ENCODE peak calls at places on chromosomes 13 and 19, in ten cellular contexts. One of them, this sample, is unnamed.

GRCh38 chr13:20173121-20173746 is 12.4 kb upstream of the GJA3 start:
- DNase-seq in neural progenitor cell: no peak
- DNase-seq in adipocyte: no peak
- DNase-seq in Panc1: no peak
- DNase-seq in right lobe of liver: no peak
- DNase-seq in MCF 10A: no peak
- DNase-seq in psoas muscle: no peak
- DNase-seq in fibroblast of the aortic adventitia: peak; percentile 40
- DNase-seq in islet precursor cell: no peak
- DNase-seq in stimulated activated CD8-positive, alpha-beta memory T cell treated with anti-CD3 and anti-CD28 coated beads, Interleukin-2, amount 100 ng/mL, for 1 hour: no peak
- DNase-seq in this sample: no peak

GRCh38 chr19:51690359-51691121 is 2.6 kb upstream of the SPACA6 start:
- DNase-seq in stimulated activated CD8-positive, alpha-beta memory T cell treated with anti-CD3 and anti-CD28 coated beads, Interleukin-2, amount 100 ng/mL, for 1 hour: no peak
- DNase-seq in MCF 10A: peak; percentile 76
- DNase-seq in adipocyte: peak; percentile 90
- DNase-seq in psoas muscle: peak; percentile 69
- DNase-seq in Panc1: no peak
- DNase-seq in fibroblast of the aortic adventitia: peak; percentile 72
- DNase-seq in neural progenitor cell: peak; percentile 87
- DNase-seq in right lobe of liver: peak; percentile 60
- DNase-seq in islet precursor cell: peak; percentile 94
- DNase-seq in this sample: no peak

GRCh38 chr19:34731964-34732363 is 2.1 kb upstream of the ZNF181 start:
- DNase-seq in Panc1: no peak
- DNase-seq in neural progenitor cell: no peak
- DNase-seq in psoas muscle: no peak
- DNase-seq in stimulated activated CD8-positive, alpha-beta memory T cell treated with anti-CD3 and anti-CD28 coated beads, Interleukin-2, amount 100 ng/mL, for 1 hour: no peak
- DNase-seq in islet precursor cell: no peak
- DNase-seq in MCF 10A: no peak
- DNase-seq in adipocyte: no peak
- DNase-seq in fibroblast of the aortic adventitia: no peak
- DNase-seq in right lobe of liver: no peak
- DNase-seq in this sample: no peak

GRCh38 chr19:49071860-49072547 is 495 bp downstream of the KCNA7 start:
- DNase-seq in stimulated activated CD8-positive, alpha-beta memory T cell treated with anti-CD3 and anti-CD28 coated beads, Interleukin-2, amount 100 ng/mL, for 1 hour: no peak
- DNase-seq in islet precursor cell: peak; percentile 79
- DNase-seq in adipocyte: no peak
- DNase-seq in Panc1: no peak
- DNase-seq in MCF 10A: no peak
- DNase-seq in neural progenitor cell: peak; percentile 83
- DNase-seq in right lobe of liver: no peak
- DNase-seq in fibroblast of the aortic adventitia: no peak
- DNase-seq in psoas muscle: peak; percentile 37
- DNase-seq in this sample: no peak

GRCh38 chr19:2081873-2082810 is 14.0 kb downstream of the MOB3A start:
- DNase-seq in neural progenitor cell: no peak
- DNase-seq in Panc1: no peak
- DNase-seq in MCF 10A: no peak
- DNase-seq in right lobe of liver: no peak
- DNase-seq in fibroblast of the aortic adventitia: no peak
- DNase-seq in islet precursor cell: no peak
- DNase-seq in stimulated activated CD8-positive, alpha-beta memory T cell treated with anti-CD3 and anti-CD28 coated beads, Interleukin-2, amount 100 ng/mL, for 1 hour: no peak
- DNase-seq in psoas muscle: no peak
- DNase-seq in adipocyte: no peak
- DNase-seq in this sample: no peak

GRCh38 chr13:27450921-27451461 is 627 bp upstream of the MTIF3 start:
- DNase-seq in neural progenitor cell: peak; percentile 58
- DNase-seq in adipocyte: peak; percentile 57
- DNase-seq in psoas muscle: peak; percentile 38
- DNase-seq in stimulated activated CD8-positive, alpha-beta memory T cell treated with anti-CD3 and anti-CD28 coated beads, Interleukin-2, amount 100 ng/mL, for 1 hour: peak; percentile 21
- DNase-seq in Panc1: no peak
- DNase-seq in islet precursor cell: peak; percentile 57
- DNase-seq in right lobe of liver: peak; percentile 53
- DNase-seq in fibroblast of the aortic adventitia: peak; percentile 50
- DNase-seq in MCF 10A: peak; percentile 61
- DNase-seq in this sample: no peak

GRCh38 chr19:55333870-55334269 is 5.8 kb upstream of the KMT5C start:
- DNase-seq in adipocyte: no peak
- DNase-seq in MCF 10A: no peak
- DNase-seq in islet precursor cell: peak; percentile 50
- DNase-seq in neural progenitor cell: no peak
- DNase-seq in psoas muscle: no peak
- DNase-seq in fibroblast of the aortic adventitia: no peak
- DNase-seq in Panc1: no peak
- DNase-seq in stimulated activated CD8-positive, alpha-beta memory T cell treated with anti-CD3 and anti-CD28 coated beads, Interleukin-2, amount 100 ng/mL, for 1 hour: no peak
- DNase-seq in right lobe of liver: no peak
- DNase-seq in this sample: no peak

GRCh38 chr19:8028951-8029491 is 23.5 kb upstream of the CCL25 start:
- DNase-seq in psoas muscle: no peak
- DNase-seq in stimulated activated CD8-positive, alpha-beta memory T cell treated with anti-CD3 and anti-CD28 coated beads, Interleukin-2, amount 100 ng/mL, for 1 hour: no peak
- DNase-seq in adipocyte: peak; percentile 28
- DNase-seq in neural progenitor cell: peak; percentile 98
- DNase-seq in right lobe of liver: no peak
- DNase-seq in MCF 10A: no peak
- DNase-seq in Panc1: no peak
- DNase-seq in islet precursor cell: peak; percentile 96
- DNase-seq in fibroblast of the aortic adventitia: peak; percentile 19
- DNase-seq in this sample: no peak

GRCh38 chr19:49875801-49876421 is 1.2 kb downstream of the AKT1S1 start:
- DNase-seq in neural progenitor cell: peak; percentile 83
- DNase-seq in right lobe of liver: peak; percentile 73
- DNase-seq in psoas muscle: peak; percentile 64
- DNase-seq in islet precursor cell: no peak
- DNase-seq in fibroblast of the aortic adventitia: peak; percentile 49
- DNase-seq in adipocyte: peak; percentile 75
- DNase-seq in stimulated activated CD8-positive, alpha-beta memory T cell treated with anti-CD3 and anti-CD28 coated beads, Interleukin-2, amount 100 ng/mL, for 1 hour: no peak
- DNase-seq in MCF 10A: no peak
- DNase-seq in Panc1: no peak
- DNase-seq in this sample: no peak

GRCh38 chr13:57665471-57665870 is 33.9 kb downstream of the PCDH17 start:
- DNase-seq in neural progenitor cell: no peak
- DNase-seq in islet precursor cell: no peak
- DNase-seq in psoas muscle: no peak
- DNase-seq in MCF 10A: no peak
- DNase-seq in stimulated activated CD8-positive, alpha-beta memory T cell treated with anti-CD3 and anti-CD28 coated beads, Interleukin-2, amount 100 ng/mL, for 1 hour: no peak
- DNase-seq in right lobe of liver: no peak
- DNase-seq in fibroblast of the aortic adventitia: no peak
- DNase-seq in adipocyte: no peak
- DNase-seq in Panc1: no peak
- DNase-seq in this sample: no peak

GRCh38 chr13:109348514-109349340 is 437.7 kb downstream of the IRS2 start:
- DNase-seq in neural progenitor cell: no peak
- DNase-seq in MCF 10A: peak; percentile 16
- DNase-seq in adipocyte: peak; percentile 11
- DNase-seq in islet precursor cell: no peak
- DNase-seq in fibroblast of the aortic adventitia: peak; percentile 6
- DNase-seq in psoas muscle: no peak
- DNase-seq in Panc1: no peak
- DNase-seq in stimulated activated CD8-positive, alpha-beta memory T cell treated with anti-CD3 and anti-CD28 coated beads, Interleukin-2, amount 100 ng/mL, for 1 hour: no peak
- DNase-seq in right lobe of liver: no peak
- DNase-seq in this sample: no peak

GRCh38 chr19:56477429-56478338 is 539 bp upstream of the ZNF667 start:
- DNase-seq in islet precursor cell: peak; percentile 94
- DNase-seq in Panc1: no peak
- DNase-seq in psoas muscle: peak; percentile 94
- DNase-seq in right lobe of liver: peak; percentile 81
- DNase-seq in fibroblast of the aortic adventitia: peak; percentile 89
- DNase-seq in adipocyte: peak; percentile 98
- DNase-seq in neural progenitor cell: peak; percentile 90
- DNase-seq in stimulated activated CD8-positive, alpha-beta memory T cell treated with anti-CD3 and anti-CD28 coated beads, Interleukin-2, amount 100 ng/mL, for 1 hour: peak; percentile 34
- DNase-seq in MCF 10A: no peak
- DNase-seq in this sample: no peak

GRCh38 chr13:37481005-37481857 is 117.3 kb downstream of the POSTN start:
- DNase-seq in Panc1: no peak
- DNase-seq in neural progenitor cell: no peak
- DNase-seq in adipocyte: no peak
- DNase-seq in MCF 10A: no peak
- DNase-seq in islet precursor cell: peak; percentile 60
- DNase-seq in fibroblast of the aortic adventitia: peak; percentile 81
- DNase-seq in psoas muscle: no peak
- DNase-seq in right lobe of liver: no peak
- DNase-seq in stimulated activated CD8-positive, alpha-beta memory T cell treated with anti-CD3 and anti-CD28 coated beads, Interleukin-2, amount 100 ng/mL, for 1 hour: no peak
- DNase-seq in this sample: no peak

GRCh38 chr19:56091751-56092546 is 29.1 kb downstream of the ZNF787 start:
- DNase-seq in right lobe of liver: peak; percentile 18
- DNase-seq in neural progenitor cell: no peak
- DNase-seq in adipocyte: no peak
- DNase-seq in fibroblast of the aortic adventitia: no peak
- DNase-seq in Panc1: no peak
- DNase-seq in islet precursor cell: no peak
- DNase-seq in stimulated activated CD8-positive, alpha-beta memory T cell treated with anti-CD3 and anti-CD28 coated beads, Interleukin-2, amount 100 ng/mL, for 1 hour: no peak
- DNase-seq in psoas muscle: no peak
- DNase-seq in MCF 10A: peak; percentile 82
- DNase-seq in this sample: peak; percentile 10

GRCh38 chr19:48487944-48488343 is 18.8 kb downstream of the CYTH2 start:
- DNase-seq in Panc1: peak; percentile 81
- DNase-seq in adipocyte: peak; percentile 91
- DNase-seq in islet precursor cell: no peak
- DNase-seq in psoas muscle: peak; percentile 76
- DNase-seq in neural progenitor cell: no peak
- DNase-seq in stimulated activated CD8-positive, alpha-beta memory T cell treated with anti-CD3 and anti-CD28 coated beads, Interleukin-2, amount 100 ng/mL, for 1 hour: no peak
- DNase-seq in MCF 10A: peak; percentile 97
- DNase-seq in fibroblast of the aortic adventitia: peak; percentile 80
- DNase-seq in right lobe of liver: peak; percentile 84
- DNase-seq in this sample: peak; percentile 90

GRCh38 chr19:55581145-55581827 is 638 bp upstream of the ZNF579 start:
- DNase-seq in stimulated activated CD8-positive, alpha-beta memory T cell treated with anti-CD3 and anti-CD28 coated beads, Interleukin-2, amount 100 ng/mL, for 1 hour: no peak
- DNase-seq in islet precursor cell: no peak
- DNase-seq in neural progenitor cell: peak; percentile 49
- DNase-seq in Panc1: no peak
- DNase-seq in MCF 10A: peak; percentile 17
- DNase-seq in fibroblast of the aortic adventitia: no peak
- DNase-seq in adipocyte: no peak
- DNase-seq in right lobe of liver: no peak
- DNase-seq in psoas muscle: no peak
- DNase-seq in this sample: no peak

GRCh38 chr13:101955764-101956163 is 446.1 kb downstream of the FGF14 start:
- DNase-seq in Panc1: no peak
- DNase-seq in right lobe of liver: no peak
- DNase-seq in neural progenitor cell: no peak
- DNase-seq in fibroblast of the aortic adventitia: no peak
- DNase-seq in psoas muscle: no peak
- DNase-seq in islet precursor cell: no peak
- DNase-seq in stimulated activated CD8-positive, alpha-beta memory T cell treated with anti-CD3 and anti-CD28 coated beads, Interleukin-2, amount 100 ng/mL, for 1 hour: no peak
- DNase-seq in adipocyte: no peak
- DNase-seq in MCF 10A: no peak
- DNase-seq in this sample: no peak

GRCh38 chr13:98889419-98890079 is 88.3 kb downstream of the DOCK9 start:
- DNase-seq in psoas muscle: no peak
- DNase-seq in right lobe of liver: no peak
- DNase-seq in islet precursor cell: no peak
- DNase-seq in neural progenitor cell: no peak
- DNase-seq in Panc1: no peak
- DNase-seq in adipocyte: no peak
- DNase-seq in MCF 10A: no peak
- DNase-seq in stimulated activated CD8-positive, alpha-beta memory T cell treated with anti-CD3 and anti-CD28 coated beads, Interleukin-2, amount 100 ng/mL, for 1 hour: no peak
- DNase-seq in fibroblast of the aortic adventitia: no peak
- DNase-seq in this sample: no peak

GRCh38 chr19:3483226-3483628 is at the start of gene SMIM44:
- DNase-seq in MCF 10A: no peak
- DNase-seq in neural progenitor cell: no peak
- DNase-seq in fibroblast of the aortic adventitia: no peak
- DNase-seq in adipocyte: no peak
- DNase-seq in psoas muscle: no peak
- DNase-seq in islet precursor cell: no peak
- DNase-seq in right lobe of liver: no peak
- DNase-seq in stimulated activated CD8-positive, alpha-beta memory T cell treated with anti-CD3 and anti-CD28 coated beads, Interleukin-2, amount 100 ng/mL, for 1 hour: no peak
- DNase-seq in Panc1: no peak
- DNase-seq in this sample: no peak

GRCh38 chr19:31572671-31573298 is 223.5 kb upstream of the TSHZ3 start:
- DNase-seq in islet precursor cell: peak; percentile 54
- DNase-seq in right lobe of liver: no peak
- DNase-seq in stimulated activated CD8-positive, alpha-beta memory T cell treated with anti-CD3 and anti-CD28 coated beads, Interleukin-2, amount 100 ng/mL, for 1 hour: no peak
- DNase-seq in psoas muscle: no peak
- DNase-seq in neural progenitor cell: peak; percentile 23
- DNase-seq in fibroblast of the aortic adventitia: no peak
- DNase-seq in adipocyte: no peak
- DNase-seq in MCF 10A: no peak
- DNase-seq in Panc1: no peak
- DNase-seq in this sample: no peak

GRCh38 chr19:50925734-50926133 is 14.5 kb upstream of the KLK4 start:
- DNase-seq in right lobe of liver: no peak
- DNase-seq in Panc1: no peak
- DNase-seq in neural progenitor cell: no peak
- DNase-seq in stimulated activated CD8-positive, alpha-beta memory T cell treated with anti-CD3 and anti-CD28 coated beads, Interleukin-2, amount 100 ng/mL, for 1 hour: no peak
- DNase-seq in islet precursor cell: no peak
- DNase-seq in fibroblast of the aortic adventitia: peak; percentile 16
- DNase-seq in adipocyte: no peak
- DNase-seq in psoas muscle: no peak
- DNase-seq in MCF 10A: no peak
- DNase-seq in this sample: no peak

GRCh38 chr13:101146101-101146898 is 270.0 kb downstream of the NALCN start:
- DNase-seq in islet precursor cell: no peak
- DNase-seq in Panc1: no peak
- DNase-seq in stimulated activated CD8-positive, alpha-beta memory T cell treated with anti-CD3 and anti-CD28 coated beads, Interleukin-2, amount 100 ng/mL, for 1 hour: no peak
- DNase-seq in MCF 10A: no peak
- DNase-seq in fibroblast of the aortic adventitia: no peak
- DNase-seq in neural progenitor cell: no peak
- DNase-seq in right lobe of liver: no peak
- DNase-seq in adipocyte: no peak
- DNase-seq in psoas muscle: no peak
- DNase-seq in this sample: no peak

GRCh38 chr13:113016526-113017295 is 47.7 kb downstream of the MCF2L start:
- DNase-seq in MCF 10A: no peak
- DNase-seq in neural progenitor cell: no peak
- DNase-seq in islet precursor cell: no peak
- DNase-seq in stimulated activated CD8-positive, alpha-beta memory T cell treated with anti-CD3 and anti-CD28 coated beads, Interleukin-2, amount 100 ng/mL, for 1 hour: no peak
- DNase-seq in fibroblast of the aortic adventitia: no peak
- DNase-seq in adipocyte: no peak
- DNase-seq in psoas muscle: no peak
- DNase-seq in right lobe of liver: no peak
- DNase-seq in Panc1: no peak
- DNase-seq in this sample: no peak

GRCh38 chr19:7860902-7861618 is 13.1 kb downstream of the PRR36 start:
- DNase-seq in Panc1: no peak
- DNase-seq in right lobe of liver: no peak
- DNase-seq in stimulated activated CD8-positive, alpha-beta memory T cell treated with anti-CD3 and anti-CD28 coated beads, Interleukin-2, amount 100 ng/mL, for 1 hour: no peak
- DNase-seq in MCF 10A: no peak
- DNase-seq in adipocyte: no peak
- DNase-seq in neural progenitor cell: no peak
- DNase-seq in islet precursor cell: no peak
- DNase-seq in psoas muscle: no peak
- DNase-seq in fibroblast of the aortic adventitia: no peak
- DNase-seq in this sample: peak; percentile 41

This sample was measured in 8988T.